ENCODE peak calls at places on chromosomes 16 and 17, in four cellular contexts. One of them, this sample, is unnamed.

GRCh38 chr17:4950075-4950756 is 703 bp upstream of the ENO3 start:
- DNase-seq in HepG2: peak
- DNase-seq in A549: peak
- DNase-seq in ovary: peak
- DNase-seq in this sample: peak

GRCh38 chr17:65902831-65903549 is 288.9 kb downstream of the CEP112 start:
- DNase-seq in HepG2: no peak
- DNase-seq in A549: no peak
- DNase-seq in ovary: no peak
- DNase-seq in this sample: no peak

GRCh38 chr17:28272166-28272565 is 46.8 kb upstream of the TMEM97 start:
- DNase-seq in HepG2: no peak
- DNase-seq in A549: no peak
- DNase-seq in ovary: no peak
- DNase-seq in this sample: no peak

GRCh38 chr16:57643902-57644301 is 15.5 kb downstream of the ADGRG1 start:
- DNase-seq in HepG2: no peak
- DNase-seq in A549: no peak
- DNase-seq in ovary: no peak
- DNase-seq in this sample: no peak

GRCh38 chr16:5905935-5906334 is 808.3 kb upstream of the EEF2KMT start:
- DNase-seq in HepG2: no peak
- DNase-seq in A549: no peak
- DNase-seq in ovary: no peak
- DNase-seq in this sample: no peak

GRCh38 chr17:51079049-51079448 is 41.6 kb downstream of the SPAG9 start:
- DNase-seq in HepG2: no peak
- DNase-seq in A549: no peak
- DNase-seq in ovary: no peak
- DNase-seq in this sample: no peak

GRCh38 chr17:7997186-7997585 is 5.2 kb upstream of the GUCY2D start:
- DNase-seq in HepG2: peak
- DNase-seq in A549: peak
- DNase-seq in ovary: no peak
- DNase-seq in this sample: no peak

GRCh38 chr17:42135664-42136653 is 13.4 kb downstream of the HSPB9 start:
- DNase-seq in HepG2: peak
- DNase-seq in A549: peak
- DNase-seq in ovary: peak
- DNase-seq in this sample: no peak

GRCh38 chr17:60371818-60372510 is 20.0 kb downstream of the USP32 start:
- DNase-seq in HepG2: no peak
- DNase-seq in A549: no peak
- DNase-seq in ovary: no peak
- DNase-seq in this sample: no peak

GRCh38 chr16:78244131-78244899 is 144.9 kb downstream of the WWOX start:
- DNase-seq in HepG2: no peak
- DNase-seq in A549: no peak
- DNase-seq in ovary: no peak
- DNase-seq in this sample: no peak

GRCh38 chr16:20415541-20415940 is 6.2 kb downstream of the ACSM5 start:
- DNase-seq in HepG2: no peak
- DNase-seq in A549: no peak
- DNase-seq in ovary: no peak
- DNase-seq in this sample: no peak

GRCh38 chr17:76193616-76194015 is 46.7 kb downstream of the RNF157 start:
- DNase-seq in HepG2: no peak
- DNase-seq in A549: no peak
- DNase-seq in ovary: no peak
- DNase-seq in this sample: peak

GRCh38 chr17:66423436-66423922 is 121.1 kb downstream of the PRKCA start:
- DNase-seq in HepG2: no peak
- DNase-seq in A549: no peak
- DNase-seq in ovary: no peak
- DNase-seq in this sample: no peak

DNA sequence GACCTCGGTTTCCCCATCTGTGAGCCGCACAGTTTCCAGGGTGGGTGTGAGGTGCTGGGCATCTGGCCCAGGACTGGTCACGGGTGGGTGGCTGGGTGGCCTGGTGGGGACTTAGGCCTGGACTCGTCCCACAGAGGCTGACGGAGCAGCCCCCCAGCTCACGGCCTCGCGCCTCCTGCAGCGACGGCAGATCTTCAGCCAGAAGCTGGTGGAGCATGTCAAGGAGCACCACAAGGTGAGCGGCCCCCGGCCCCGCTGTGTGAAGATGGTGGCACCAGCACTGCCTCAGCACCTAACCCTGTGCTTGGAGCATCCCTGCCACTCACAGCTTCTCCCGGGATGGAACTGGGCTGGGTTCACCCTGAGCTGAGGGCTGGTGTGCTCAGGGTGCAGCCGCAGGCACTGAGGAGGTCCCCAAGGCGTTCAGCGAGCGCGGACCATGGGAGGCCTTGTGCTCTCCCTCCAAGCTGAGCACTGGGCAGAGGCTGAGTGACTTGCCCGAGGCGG is 2.4 kb downstream of the CDT1 start:
- DNase-seq in HepG2: no peak
- DNase-seq in A549: no peak
- DNase-seq in ovary: no peak
- DNase-seq in this sample: no peak
- TF ChIP-seq EP300 in HepG2: no peak
- TF ChIP-seq EP300 in A549: no peak
- TF ChIP-seq EP300 in ovary: no peak
- TF ChIP-seq EP300 in this sample: no peak

GRCh38 chr17:57349533-57350227 is 93.4 kb downstream of the MSI2 start:
- DNase-seq in HepG2: no peak
- DNase-seq in A549: no peak
- DNase-seq in ovary: no peak
- DNase-seq in this sample: peak
- TF ChIP-seq CTCF in HepG2: no peak
- TF ChIP-seq CTCF in A549: no peak
- TF ChIP-seq CTCF in ovary: no peak
- TF ChIP-seq CTCF in this sample: no peak

GRCh38 chr17:45578516-45579455 is 88.3 kb upstream of the PLEKHM1 start:
- DNase-seq in HepG2: no peak
- DNase-seq in A549: peak
- DNase-seq in ovary: no peak
- DNase-seq in this sample: no peak
- TF ChIP-seq EP300 in HepG2: no peak
- TF ChIP-seq EP300 in A549: no peak
- TF ChIP-seq EP300 in ovary: no peak
- TF ChIP-seq EP300 in this sample: no peak

DNA sequence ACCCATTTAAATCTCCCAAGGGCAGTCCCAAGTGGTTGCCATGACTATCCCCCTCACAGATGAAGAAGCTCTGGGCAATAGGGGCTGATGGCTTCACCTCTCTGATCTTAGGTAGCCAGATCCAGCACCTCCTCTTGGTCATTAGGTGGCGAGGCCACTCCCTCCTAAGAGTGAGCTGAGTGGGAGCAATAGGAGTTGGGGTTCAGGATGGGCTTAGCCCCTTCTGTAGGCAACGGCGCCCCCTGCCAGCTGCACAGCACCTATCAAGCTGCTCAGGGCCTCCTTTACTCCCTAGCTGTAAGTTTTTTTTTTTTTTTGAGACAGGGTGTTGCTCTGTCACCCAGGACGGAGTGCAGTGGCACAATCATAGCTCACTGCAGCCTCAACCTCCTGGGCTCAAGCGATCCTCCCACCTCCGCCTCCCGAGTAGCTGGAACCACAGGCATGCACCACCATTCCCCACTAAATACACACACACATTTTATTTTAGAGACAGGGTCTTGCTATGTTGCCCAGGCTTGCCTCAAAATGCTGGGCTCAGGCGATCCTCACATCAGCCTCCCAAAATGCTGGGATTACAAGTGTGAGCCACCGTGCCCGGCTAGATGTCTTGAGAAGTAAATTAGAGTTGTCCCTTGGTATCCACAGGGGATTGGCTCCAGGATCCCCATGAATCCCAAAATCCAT is 3.5 kb upstream of the RRAD start:
- DNase-seq in HepG2: peak
- DNase-seq in A549: peak
- DNase-seq in ovary: no peak
- DNase-seq in this sample: peak
- TF ChIP-seq CTCF in HepG2: peak
- TF ChIP-seq CTCF in A549: peak
- TF ChIP-seq CTCF in ovary: no peak
- TF ChIP-seq CTCF in this sample: peak

GRCh38 chr16:53130193-53131049 is 75.6 kb downstream of the CHD9 start:
- DNase-seq in HepG2: peak
- DNase-seq in A549: peak
- DNase-seq in ovary: peak
- DNase-seq in this sample: peak
- TF ChIP-seq EP300 in HepG2: no peak
- TF ChIP-seq EP300 in A549: no peak
- TF ChIP-seq EP300 in ovary: no peak
- TF ChIP-seq EP300 in this sample: no peak

GRCh38 chr17:78840780-78841611 is at the start of gene USP36:
- DNase-seq in HepG2: peak
- DNase-seq in A549: peak
- DNase-seq in ovary: peak
- DNase-seq in this sample: peak
- TF ChIP-seq CTCF in HepG2: peak
- TF ChIP-seq CTCF in A549: no peak
- TF ChIP-seq CTCF in ovary: peak
- TF ChIP-seq CTCF in this sample: no peak

GRCh38 chr17:78375401-78376079 is 2.9 kb upstream of the PGS1 start:
- DNase-seq in HepG2: peak
- DNase-seq in A549: peak
- DNase-seq in ovary: no peak
- DNase-seq in this sample: no peak
- TF ChIP-seq EP300 in HepG2: peak
- TF ChIP-seq EP300 in A549: no peak
- TF ChIP-seq EP300 in ovary: peak
- TF ChIP-seq EP300 in this sample: peak

GRCh38 chr16:85330694-85331188 is 218.5 kb upstream of the CIBAR2 start:
- DNase-seq in HepG2: peak
- DNase-seq in A549: peak
- DNase-seq in ovary: no peak
- DNase-seq in this sample: peak
- TF ChIP-seq CTCF in HepG2: peak
- TF ChIP-seq CTCF in A549: peak
- TF ChIP-seq CTCF in ovary: no peak
- TF ChIP-seq CTCF in this sample: peak

GRCh38 chr16:27222499-27223225 is 19.3 kb downstream of the KDM8 start:
- DNase-seq in HepG2: no peak
- DNase-seq in A549: no peak
- DNase-seq in ovary: no peak
- DNase-seq in this sample: peak
- TF ChIP-seq EP300 in HepG2: no peak
- TF ChIP-seq EP300 in A549: no peak
- TF ChIP-seq EP300 in ovary: no peak
- TF ChIP-seq EP300 in this sample: no peak

This sample was measured in SK-N-SH.